ENCODE peak calls at places on chromosomes 12 and 14, in four cellular contexts. J is GM12878, L is K562, M is HepG2. P is an unnamed sample.

GRCh38 chr14:92471919-92472318 is 41.7 kb upstream of the RIN3 start:
- DNase-seq in J (no peak), M (peak), L (no peak), P (peak)

GRCh38 chr12:124098101-124098757 is 125.2 kb downstream of the ZNF664 start:
- DNase-seq in L (no peak), M (no peak), J (no peak), P (no peak)

GRCh38 chr12:30046376-30046775 is 262.6 kb upstream of the TMTC1 start:
- DNase-seq in L (no peak), M (no peak), J (no peak), P (no peak)

GRCh38 chr14:68379510-68380303 is 413.2 kb downstream of the ZFP36L1 start:
- DNase-seq in L (no peak), J (no peak), M (no peak), P (no peak)

GRCh38 chr12:3313066-3313465 is 177.9 kb upstream of the PRMT8 start:
- DNase-seq in M (no peak), J (no peak), L (no peak), P (no peak)

GRCh38 chr14:38221077-38221476 is 13.4 kb downstream of the SSTR1 start:
- DNase-seq in M (no peak), L (no peak), J (no peak), P (no peak)

GRCh38 chr12:2412305-2412643 is 359.5 kb downstream of the CACNA1C start:
- DNase-seq in L (peak), M (no peak), J (no peak), P (no peak)

GRCh38 chr14:69237142-69237541 is 22.8 kb upstream of the GALNT16 start:
- DNase-seq in M (no peak), L (no peak), J (no peak), P (no peak)

GRCh38 chr12:19530631-19531020 is 91.3 kb downstream of the AEBP2 start:
- DNase-seq in L (no peak), M (no peak), J (no peak), P (no peak)

GRCh38 chr12:94304566-94305061 is 155.1 kb downstream of the CEP83 start:
- DNase-seq in M (no peak), J (no peak), L (no peak), P (peak)

GRCh38 chr14:26595922-26596721 is 1.7 kb downstream of the NOVA1 start:
- DNase-seq in L (no peak), M (no peak), J (no peak), P (no peak)

GRCh38 chr12:20101046-20101445 is 267.3 kb upstream of the PDE3A start:
- DNase-seq in L (no peak), J (no peak), M (no peak), P (no peak)

GRCh38 chr12:45731376-45731775 is 1.9 kb downstream of the ARID2 start:
- DNase-seq in M (no peak), J (no peak), L (peak), P (no peak)

GRCh38 chr12:121515615-121516014 is 65.2 kb downstream of the KDM2B start:
- DNase-seq in J (no peak), M (peak), L (no peak), P (no peak)

GRCh38 chr14:103854822-103855733 is 7.7 kb upstream of the PPP1R13B start:
- DNase-seq in L (peak), M (peak), J (no peak), P (peak)

GRCh38 chr12:47984331-47984801 is 19.9 kb downstream of the COL2A1 start:
- DNase-seq in M (no peak), L (no peak), J (no peak), P (no peak)

GRCh38 chr14:83828406-83828805 is 1701.5 kb upstream of the FLRT2 start:
- DNase-seq in M (no peak), L (no peak), J (no peak), P (no peak)

GRCh38 chr14:57290753-57291152 is 22.0 kb downstream of the AP5M1 start:
- DNase-seq in L (no peak), J (no peak), M (no peak), P (no peak)

GRCh38 chr12:2273288-2273687 is 220.5 kb downstream of the CACNA1C start:
- DNase-seq in J (no peak), M (no peak), L (no peak), P (no peak)

GRCh38 chr12:42810006-42810405 is 220.5 kb upstream of the PRICKLE1 start:
- DNase-seq in J (no peak), M (no peak), L (no peak), P (no peak)

DNA sequence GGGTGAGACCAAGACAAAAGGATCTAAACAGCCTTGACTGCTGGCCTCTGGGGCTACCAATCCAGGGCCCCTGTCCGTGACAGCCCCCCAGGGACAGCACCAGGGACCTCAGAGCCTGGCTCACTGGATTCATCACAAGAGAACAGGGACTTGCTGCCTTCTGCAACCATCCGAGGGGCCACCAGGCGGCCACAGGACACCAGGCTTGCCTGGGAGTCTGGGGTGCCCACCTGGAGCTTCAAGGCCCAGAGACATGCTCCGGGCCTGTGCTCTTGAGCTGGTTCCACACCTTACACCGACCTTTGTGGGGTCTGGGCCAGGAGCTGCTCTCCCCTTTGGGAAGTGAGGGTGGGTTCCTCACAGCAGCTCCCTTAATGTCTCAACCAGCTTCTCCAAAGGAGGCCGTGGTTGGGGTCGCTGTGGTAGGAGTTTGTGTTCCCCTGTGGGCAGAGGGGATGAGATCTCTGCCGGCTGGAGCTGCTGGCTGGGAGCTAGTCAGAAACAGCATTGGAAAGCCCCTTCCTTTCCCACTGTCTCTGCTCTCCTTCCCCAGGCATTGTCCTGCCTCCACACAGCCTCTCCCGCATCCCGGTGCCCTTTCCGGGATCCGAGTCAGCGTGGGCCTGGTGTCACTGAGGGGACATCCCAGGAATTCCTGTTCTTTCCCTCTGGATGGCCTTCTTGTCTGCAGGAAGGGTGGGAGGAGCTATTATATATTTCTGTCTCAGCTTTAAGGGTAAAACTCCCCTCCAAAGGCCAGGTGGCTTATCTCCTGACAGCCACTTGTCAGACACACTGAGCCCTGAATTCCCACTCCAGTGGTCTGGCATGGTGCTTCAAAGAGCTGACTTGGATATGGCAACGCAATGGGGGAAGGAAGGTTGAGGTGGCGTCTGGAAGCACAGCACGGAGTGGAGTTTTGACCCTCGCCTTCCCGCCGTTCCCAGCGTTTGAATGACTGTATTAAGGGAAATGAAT is 5.1 kb upstream of the PAPLN start:
- DNase-seq in L (peak), J (no peak), M (peak), P (peak)
- TF ChIP-seq ESRRA in L (no peak), J (no peak), M (no peak), P (no peak)

GRCh38 chr12:85057370-85057963 is 21.3 kb downstream of the LRRIQ1 start:
- DNase-seq in M (peak), J (no peak), L (peak), P (peak)
- TF ChIP-seq CREM in M (no peak), J (no peak), L (no peak), P (no peak)

GRCh38 chr12:6072302-6072752 is 52.1 kb downstream of the VWF start:
- DNase-seq in L (no peak), M (peak), J (no peak), P (no peak)
- TF ChIP-seq CTCF in L (no peak), M (no peak), J (no peak), P (no peak)

GRCh38 chr12:10365716-10366433 is 24.0 kb downstream of the KLRK1 start:
- DNase-seq in J (no peak), L (peak), M (no peak), P (no peak)
- TF ChIP-seq ESRRA in J (no peak), L (no peak), M (no peak), P (no peak)

GRCh38 chr14:42407153-42407552 is 800.5 kb downstream of the LRFN5 start:
- DNase-seq in L (no peak), J (no peak), M (no peak), P (no peak)
- TF ChIP-seq CREM in L (no peak), J (no peak), M (no peak), P (no peak)

P was measured in WTC11.